ENCODE peak calls at places on chromosomes 1 and 21, in five cellular contexts. L is K562, X is HepG2, E is GM12878, B is H1. U is an unnamed sample.

GRCh38 chr1:63955746-63956145 is 181.9 kb downstream of the ROR1 start:
- DNase-seq in L (no peak), X (no peak), E (no peak), B (no peak), U (no peak)

GRCh38 chr1:113759341-113760101 is at the start of gene PHTF1:
- DNase-seq in L (peak), X (peak), E (no peak), B (peak), U (peak)

GRCh38 chr1:11151854-11152612 is 37.1 kb upstream of the ANGPTL7 start:
- DNase-seq in L (no peak), X (no peak), E (no peak), B (no peak), U (no peak)

GRCh38 chr1:157092831-157093230 is 6.8 kb downstream of the ETV3L start:
- DNase-seq in L (no peak), X (no peak), E (no peak), B (no peak), U (no peak)

GRCh38 chr1:197911172-197911856 is 5.9 kb upstream of the LHX9 start:
- DNase-seq in L (no peak), X (no peak), E (no peak), B (peak), U (no peak)

GRCh38 chr1:12447849-12448312 is 170.1 kb downstream of the DHRS3 start:
- DNase-seq in L (no peak), X (peak), E (no peak), B (no peak), U (no peak)

GRCh38 chr1:1305300-1306069 is 2.2 kb downstream of the ACAP3 start:
- DNase-seq in L (peak), X (peak), E (no peak), B (no peak), U (no peak)

GRCh38 chr1:217026506-217026905 is 303.3 kb upstream of the ESRRG start:
- DNase-seq in L (no peak), X (no peak), E (no peak), B (no peak), U (no peak)

GRCh38 chr21:38267136-38267535 is 10.3 kb downstream of the KCNJ15 start:
- DNase-seq in L (no peak), X (no peak), E (no peak), B (no peak), U (no peak)

GRCh38 chr1:82366694-82367093 is 566.0 kb downstream of the ADGRL2 start:
- DNase-seq in L (no peak), X (no peak), E (no peak), B (no peak), U (no peak)
- TF ChIP-seq JUND in L (no peak), X (no peak), E (no peak), B (no peak), U (no peak)

GRCh38 chr1:170306948-170307347 is 161.2 kb downstream of the NTMT2 start:
- DNase-seq in L (no peak), X (no peak), E (no peak), B (no peak), U (no peak)

GRCh38 chr1:170307426-170307825 is 161.7 kb downstream of the NTMT2 start:
- DNase-seq in L (no peak), X (no peak), E (no peak), B (no peak), U (no peak)

GRCh38 chr1:170310931-170311330 is 165.2 kb downstream of the NTMT2 start:
- DNase-seq in L (no peak), X (no peak), E (no peak), B (no peak), U (no peak)

GRCh38 chr1:170310014-170310405 is 164.3 kb downstream of the NTMT2 start:
- DNase-seq in L (no peak), X (no peak), E (no peak), B (no peak), U (no peak)

DNA sequence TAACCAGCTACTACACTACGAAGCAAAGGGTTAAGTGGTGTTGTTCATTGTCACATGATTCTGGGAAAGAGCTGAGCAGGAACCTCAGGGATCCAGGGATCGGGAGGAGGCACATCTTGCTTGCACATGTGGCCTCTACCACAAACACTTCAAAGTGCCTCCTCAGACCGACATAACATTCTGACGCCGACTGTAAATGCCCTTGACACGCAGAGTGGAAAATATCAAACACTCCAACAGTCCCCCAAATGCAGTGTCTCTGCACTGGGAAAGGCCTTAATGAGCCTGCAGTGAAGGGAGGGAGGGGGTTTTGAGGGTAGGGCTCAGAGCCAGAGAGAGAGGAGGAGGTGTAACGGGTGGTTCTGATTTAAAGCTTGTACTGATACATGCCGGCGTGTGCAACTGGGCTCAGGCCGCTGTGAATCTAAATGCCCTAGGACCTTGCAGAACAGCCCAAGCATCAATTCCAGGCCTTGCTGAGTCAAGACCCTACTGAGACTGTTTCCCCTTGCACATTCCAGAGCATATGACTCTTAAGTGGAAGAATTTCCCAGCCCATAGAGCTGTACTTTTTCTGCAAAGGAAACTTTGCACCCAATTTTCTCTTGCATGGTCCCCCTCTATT is 163.7 kb downstream of the NTMT2 start:
- DNase-seq in L (no peak), X (no peak), E (no peak), B (no peak), U (no peak)
- TF ChIP-seq CEBPB in L (no peak), X (no peak), E (no peak), B (no peak), U (no peak)

GRCh38 chr1:16235347-16235746 is 1.6 kb downstream of the CPLANE2 start:
- DNase-seq in L (no peak), X (no peak), E (no peak), B (no peak), U (no peak)

GRCh38 chr1:16236495-16237342 is at the start of gene CPLANE2:
- DNase-seq in L (peak), X (peak), E (peak), B (peak), U (peak)

GRCh38 chr1:16239972-16240491 is 3.0 kb upstream of the CPLANE2 start:
- DNase-seq in L (no peak), X (no peak), E (no peak), B (no peak), U (no peak)

GRCh38 chr1:16236091-16236494 is 890 bp downstream of the CPLANE2 start:
- DNase-seq in L (no peak), X (peak), E (peak), B (no peak), U (peak)

GRCh38 chr1:16237343-16237830 is 404 bp upstream of the CPLANE2 start:
- DNase-seq in L (no peak), X (no peak), E (no peak), B (no peak), U (no peak)
- TF ChIP-seq POLR2AphosphoS5 in L (no peak), X (no peak), E (no peak), B (peak), U (no peak)

GRCh38 chr1:27934818-27935549 is at the start of gene SMPDL3B:
- DNase-seq in L (no peak), X (no peak), E (no peak), B (peak), U (peak)
- TF ChIP-seq JUND in L (no peak), X (no peak), E (no peak), B (no peak), U (no peak)

GRCh38 chr1:236753964-236754363 is 41.1 kb upstream of the MTR start:
- DNase-seq in L (peak), X (no peak), E (no peak), B (no peak), U (no peak)
- TF ChIP-seq CEBPB in L (no peak), X (no peak), E (no peak), B (no peak), U (no peak)

DNA sequence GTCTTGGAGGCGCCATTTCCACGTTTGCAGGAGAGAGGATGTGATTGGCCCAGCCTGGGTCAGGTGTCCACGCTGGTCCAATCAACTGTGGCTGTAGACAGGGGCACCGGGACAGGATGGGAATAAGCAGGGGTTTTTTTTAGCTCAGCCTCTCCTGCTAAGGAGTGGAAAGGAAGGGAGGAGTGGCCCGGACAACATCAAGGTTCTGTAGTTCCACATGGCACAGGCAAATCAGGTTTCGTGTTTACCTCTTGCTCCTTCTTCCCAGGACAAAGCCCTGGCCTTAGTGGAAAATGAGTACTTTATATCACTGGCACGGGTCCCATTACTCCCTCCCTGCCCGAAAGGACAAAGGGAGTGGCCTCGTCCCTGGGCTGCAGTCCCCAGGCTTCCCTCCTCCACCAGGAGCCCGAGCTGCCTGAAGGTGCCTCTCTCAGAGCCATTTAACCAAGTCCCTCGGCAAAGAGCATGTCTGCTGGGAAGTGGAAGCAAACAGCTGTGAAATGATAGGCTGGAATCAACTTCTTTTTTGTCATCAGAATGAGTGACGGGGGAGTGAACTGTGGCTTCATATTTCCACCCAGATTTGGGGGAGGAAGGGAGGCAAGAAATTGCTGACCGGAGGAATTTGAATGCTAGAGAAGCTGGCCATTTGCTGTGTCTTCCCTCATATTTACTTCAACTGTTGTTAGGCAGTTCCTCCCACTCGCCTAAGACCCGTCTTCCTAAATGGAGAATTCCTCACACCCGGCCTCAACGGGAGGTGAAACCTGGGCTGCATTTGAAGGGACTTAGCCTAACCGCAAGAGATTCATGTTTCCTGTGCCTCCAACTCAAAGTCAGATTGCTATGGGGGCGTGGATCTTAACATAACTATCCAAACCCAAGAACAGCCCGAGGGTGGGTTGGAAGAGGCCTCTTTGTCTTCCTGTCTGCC is 84.9 kb upstream of the SLC44A3 start:
- DNase-seq in L (peak), X (no peak), E (no peak), B (no peak), U (no peak)
- TF ChIP-seq POLR2AphosphoS5 in L (no peak), X (no peak), E (no peak), B (no peak), U (no peak)

GRCh38 chr1:212701910-212702309 is 2.3 kb upstream of the BATF3 start:
- DNase-seq in L (no peak), X (no peak), E (no peak), B (no peak), U (no peak)
- TF ChIP-seq JUND in L (no peak), X (no peak), E (no peak), B (no peak), U (no peak)

GRCh38 chr1:3746389-3746783 is 5.9 kb upstream of the CCDC27 start:
- DNase-seq in L (no peak), X (no peak), E (no peak), B (peak), U (no peak)
- TF ChIP-seq CEBPB in L (no peak), X (no peak), E (no peak), B (no peak), U (no peak)

DNA sequence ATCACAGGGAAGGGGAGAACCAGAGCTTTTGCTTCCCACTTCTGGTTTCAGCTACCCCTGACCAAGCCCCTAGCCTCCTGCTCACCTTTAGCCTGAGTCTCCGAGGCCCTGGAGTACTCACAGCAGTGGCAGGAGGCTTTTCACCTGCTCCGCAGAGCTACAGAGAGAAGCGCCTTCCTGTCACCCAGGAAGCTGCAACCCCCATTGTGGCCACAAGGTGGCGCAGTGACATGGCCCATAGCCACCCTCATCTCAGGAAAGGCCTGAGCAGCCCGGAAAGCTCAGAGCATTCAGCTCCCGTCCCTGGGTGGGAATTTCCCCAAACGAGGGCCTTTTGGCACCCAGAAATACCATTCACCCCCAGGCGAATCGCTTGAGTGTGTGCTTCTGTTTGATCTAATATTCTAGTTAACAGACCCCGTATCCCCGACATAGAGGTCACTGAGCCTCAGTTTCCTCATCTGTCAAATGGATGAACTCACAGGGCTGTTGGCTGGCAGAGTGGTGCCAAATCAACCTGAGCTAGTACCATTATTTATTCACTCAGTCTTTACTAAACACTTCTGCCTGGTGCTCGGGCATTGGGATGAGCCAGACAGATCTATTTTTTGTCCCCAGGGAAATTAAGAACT is 25.3 kb downstream of the A3GALT2 start:
- DNase-seq in L (peak), X (peak), E (peak), B (peak), U (peak)
- TF ChIP-seq POLR2AphosphoS5 in L (no peak), X (no peak), E (no peak), B (no peak), U (no peak)

U was measured in HCT116.